ENCODE peak calls at places on chromosome 16, in seven cellular contexts. U, W, X, M, H, Z and K are unnamed samples.

GRCh38 chr16:14628806-14629611 is 1.1 kb downstream of the PARN start:
- DNase-seq in U (no peak), W (no peak), X (no peak), M (no peak), H (no peak), Z (no peak), K (peak; percentile 67)

GRCh38 chr16:87186876-87187533 is 130.2 kb downstream of the C16orf95 start:
- DNase-seq in U (no peak), W (no peak), X (no peak), M (no peak), H (no peak), Z (no peak), K (no peak)

GRCh38 chr16:12998376-12999085 is 97.1 kb downstream of the SHISA9 start:
- DNase-seq in U (no peak), W (no peak), X (no peak), M (no peak), H (no peak), Z (no peak), K (no peak)

GRCh38 chr16:56669005-56669839 is at the start of gene MT1H:
- DNase-seq in U (no peak), W (peak; percentile 51), X (no peak), M (no peak), H (no peak), Z (no peak), K (no peak)

GRCh38 chr16:4524571-4524970 is 14.0 kb downstream of the CDIP1 start:
- DNase-seq in U (no peak), W (no peak), X (no peak), M (no peak), H (no peak), Z (no peak), K (no peak)

GRCh38 chr16:49216593-49216992 is 65.0 kb downstream of the CBLN1 start:
- DNase-seq in U (no peak), W (no peak), X (no peak), M (no peak), H (no peak), Z (no peak), K (no peak)

GRCh38 chr16:19108409-19109287 is 5.1 kb upstream of the ITPRIPL2 start:
- DNase-seq in U (no peak), W (no peak), X (no peak), M (no peak), H (peak; percentile 95), Z (no peak), K (no peak)

GRCh38 chr16:31696968-31697743 is 169.5 kb downstream of the AHSP start:
- DNase-seq in U (no peak), W (no peak), X (peak; percentile 25), M (no peak), H (peak; percentile 64), Z (no peak), K (peak; percentile 59)

GRCh38 chr16:85306793-85307551 is 194.7 kb upstream of the CIBAR2 start:
- DNase-seq in U (no peak), W (no peak), X (no peak), M (no peak), H (no peak), Z (no peak), K (no peak)

GRCh38 chr16:49833055-49833454 is 22.9 kb downstream of the ZNF423 start:
- DNase-seq in U (peak; percentile 83), W (peak; percentile 29), X (no peak), M (no peak), H (no peak), Z (no peak), K (no peak)

GRCh38 chr16:10984509-10984908 is 40.1 kb downstream of the CLEC16A start:
- DNase-seq in U (no peak), W (no peak), X (no peak), M (no peak), H (no peak), Z (no peak), K (no peak)

GRCh38 chr16:55778718-55779117 is 54.2 kb downstream of the CES1 start:
- DNase-seq in U (no peak), W (no peak), X (no peak), M (no peak), H (no peak), Z (no peak), K (no peak)

GRCh38 chr16:84312783-84313382 is 18.2 kb downstream of the WFDC1 start:
- DNase-seq in U (no peak), W (no peak), X (no peak), M (no peak), H (no peak), Z (no peak), K (no peak)

GRCh38 chr16:84324439-84325262 is 30.0 kb downstream of the WFDC1 start:
- DNase-seq in U (no peak), W (no peak), X (no peak), M (no peak), H (no peak), Z (no peak), K (no peak)

GRCh38 chr16:56226187-56226586 is 34.9 kb downstream of the GNAO1 start:
- DNase-seq in U (no peak), W (no peak), X (no peak), M (no peak), H (no peak), Z (no peak), K (no peak)

GRCh38 chr16:68734782-68735181 is 2.3 kb upstream of the CDH1 start:
- DNase-seq in U (no peak), W (no peak), X (no peak), M (no peak), H (no peak), Z (no peak), K (no peak)

GRCh38 chr16:68733570-68733969 is 3.5 kb upstream of the CDH1 start:
- DNase-seq in U (no peak), W (no peak), X (no peak), M (no peak), H (no peak), Z (no peak), K (no peak)

GRCh38 chr16:68732741-68733399 is 4.2 kb upstream of the CDH1 start:
- DNase-seq in U (no peak), W (no peak), X (no peak), M (no peak), H (no peak), Z (no peak), K (no peak)

GRCh38 chr16:68731569-68732067 is 5.5 kb upstream of the CDH1 start:
- DNase-seq in U (no peak), W (no peak), X (no peak), M (no peak), H (no peak), Z (no peak), K (peak; percentile 69)

GRCh38 chr16:68732068-68732680 is 4.9 kb upstream of the CDH1 start:
- DNase-seq in U (peak; percentile 63), W (peak; percentile 92), X (peak; percentile 94), M (no peak), H (peak; percentile 62), Z (no peak), K (peak; percentile 91)
- TF ChIP-seq POLR2A in U (no peak), W (peak; percentile 19), X (no peak), M (no peak), H (no peak), Z (no peak), K (no peak)

GRCh38 chr16:71540-72341 is 690 bp downstream of the RHBDF1 start:
- DNase-seq in U (peak; percentile 83), W (peak; percentile 86), X (peak; percentile 93), M (peak; percentile 52), H (peak; percentile 41), Z (no peak), K (no peak)
- TF ChIP-seq POLR2A in U (peak; percentile 52), W (peak; percentile 71), X (peak; percentile 60), M (no peak), H (no peak), Z (peak; percentile 50), K (no peak)

DNA sequence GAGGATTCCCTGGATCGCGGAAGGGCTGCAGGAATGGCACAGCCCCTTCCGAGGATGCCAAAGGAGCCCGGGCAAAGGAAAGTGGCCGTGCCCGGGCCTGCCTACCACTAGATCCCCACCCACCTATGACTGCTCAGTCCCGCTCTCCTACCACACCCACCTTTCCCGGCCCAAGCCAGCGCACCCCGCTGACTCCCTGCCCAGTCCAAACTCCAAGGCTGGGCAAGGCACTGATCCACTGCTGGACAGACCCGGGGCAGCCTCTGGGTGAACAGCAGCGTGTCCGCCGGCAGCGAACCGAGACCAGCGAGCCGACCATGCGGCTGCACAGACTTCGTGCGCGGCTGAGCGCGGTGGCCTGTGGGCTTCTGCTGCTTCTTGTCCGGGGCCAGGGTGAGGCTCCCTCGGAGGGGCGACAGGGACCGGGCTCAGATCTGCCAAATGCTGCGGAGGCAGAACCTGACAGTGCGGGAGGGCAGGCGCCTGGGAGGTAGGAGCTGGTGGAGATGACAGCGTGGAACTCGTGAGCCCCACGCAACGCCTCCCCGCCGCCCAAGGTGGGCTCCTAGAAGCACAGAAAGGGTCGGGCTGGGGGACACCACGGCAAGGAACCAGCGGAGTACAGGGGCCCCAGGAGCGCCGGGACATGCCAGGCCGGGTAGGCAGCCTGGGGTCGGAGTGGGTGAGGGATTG is at the start of gene CES2:
- DNase-seq in U (peak; percentile 60), W (peak; percentile 81), X (no peak), M (no peak), H (peak; percentile 84), Z (no peak), K (peak; percentile 46)
- TF ChIP-seq POLR2A in U (no peak), W (peak; percentile 36), X (no peak), M (no peak), H (peak; percentile 87), Z (peak; percentile 50), K (no peak)

DNA sequence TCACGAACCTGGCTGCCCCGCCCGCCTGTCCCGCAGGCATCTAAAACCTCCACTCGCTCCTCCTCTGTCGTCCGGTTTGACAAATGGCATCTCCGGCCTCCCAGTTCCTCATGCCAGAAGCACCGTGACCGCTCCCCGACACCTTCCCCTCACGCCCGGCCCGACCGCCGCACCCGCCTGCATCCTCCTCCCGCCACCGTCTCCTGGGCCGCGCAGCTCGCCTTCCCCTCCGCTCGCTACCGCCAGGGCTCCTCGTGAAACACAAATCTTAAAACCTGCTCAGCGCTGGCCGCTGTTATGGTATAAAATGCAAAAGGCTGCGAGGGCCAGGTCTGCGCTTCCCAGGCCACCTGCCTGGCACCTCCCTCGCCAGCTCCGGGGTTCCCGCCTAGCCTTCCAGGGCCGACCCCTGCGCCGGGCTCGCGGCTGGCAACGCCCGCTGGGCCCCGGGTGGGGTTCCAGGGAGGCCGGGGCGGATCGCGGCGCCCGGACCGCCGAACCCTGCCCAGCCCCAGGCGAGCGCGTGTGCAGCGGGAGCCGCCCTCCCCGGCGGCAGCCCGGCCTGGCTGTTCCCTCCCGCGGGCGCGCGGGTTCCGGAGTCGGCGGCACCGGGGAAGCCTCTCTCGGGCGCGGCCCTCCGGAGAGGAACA is 488 bp downstream of the SPSB3 start:
- DNase-seq in U (no peak), W (peak; percentile 48), X (peak; percentile 51), M (no peak), H (no peak), Z (peak; percentile 63), K (peak; percentile 67)
- TF ChIP-seq POLR2A in U (no peak), W (peak; percentile 21), X (no peak), M (no peak), H (no peak), Z (no peak), K (no peak)